ENCODE peak calls at places on chromosome 5, in seven cellular contexts. U, W, E, K, D, C and L are unnamed samples.

GRCh38 chr5:107809201-107810034 is 138.7 kb upstream of the EFNA5 start:
- DNase-seq in U (no peak), W (no peak), E (no peak), K (no peak), D (no peak), C (no peak), L (peak; percentile 26)

GRCh38 chr5:163161512-163161911 is 275.9 kb upstream of the CCNG1 start:
- DNase-seq in U (no peak), W (no peak), E (no peak), K (no peak), D (no peak), C (no peak), L (no peak)

GRCh38 chr5:129459485-129460120 is 495 bp upstream of the ADAMTS19 start:
- DNase-seq in U (peak; percentile 5), W (no peak), E (no peak), K (no peak), D (peak; percentile 44), C (no peak), L (peak; percentile 86)

GRCh38 chr5:122126711-122127385 is 2.5 kb upstream of the ZNF474 start:
- DNase-seq in U (no peak), W (no peak), E (no peak), K (no peak), D (no peak), C (no peak), L (peak; percentile 6)

GRCh38 chr5:54765327-54765726 is 220.1 kb downstream of the ESM1 start:
- DNase-seq in U (no peak), W (no peak), E (no peak), K (no peak), D (no peak), C (no peak), L (no peak)

GRCh38 chr5:176360894-176361436 is 599 bp downstream of the KIAA1191 start:
- DNase-seq in U (no peak), W (no peak), E (no peak), K (no peak), D (no peak), C (no peak), L (peak; percentile 59)

GRCh38 chr5:36378551-36378950 is 76.8 kb upstream of the RANBP3L start:
- DNase-seq in U (no peak), W (no peak), E (no peak), K (no peak), D (no peak), C (no peak), L (no peak)

GRCh38 chr5:90932052-90932699 is 373.6 kb downstream of the ADGRV1 start:
- DNase-seq in U (peak; percentile 80), W (peak; percentile 44), E (peak; percentile 48), K (peak; percentile 49), D (peak; percentile 77), C (peak; percentile 12), L (peak; percentile 87)

GRCh38 chr5:145483211-145483610 is 351.9 kb downstream of the PRELID2 start:
- DNase-seq in U (peak; percentile 21), W (no peak), E (no peak), K (no peak), D (no peak), C (no peak), L (no peak)

GRCh38 chr5:136197462-136198142 is 4.6 kb upstream of the SMIM32 start:
- DNase-seq in U (no peak), W (no peak), E (no peak), K (no peak), D (peak; percentile 4), C (no peak), L (no peak)

GRCh38 chr5:50575745-50576144 is 90.7 kb upstream of the PARP8 start:
- DNase-seq in U (no peak), W (no peak), E (no peak), K (no peak), D (no peak), C (no peak), L (no peak)

GRCh38 chr5:50576686-50577256 is 89.7 kb upstream of the PARP8 start:
- DNase-seq in U (no peak), W (no peak), E (no peak), K (no peak), D (no peak), C (no peak), L (no peak)

GRCh38 chr5:50574121-50574520 is 92.3 kb upstream of the PARP8 start:
- DNase-seq in U (no peak), W (no peak), E (no peak), K (no peak), D (no peak), C (no peak), L (no peak)
- H3K4me2 ChIP-seq in U (no peak overlapping the region), W (no peak overlapping the region), E (no peak overlapping the region), K (no peak overlapping the region), D (peak overlapping the region; percentile 30), C (peak overlapping the region; percentile 32), L (no peak overlapping the region)

GRCh38 chr5:131217791-131218190 is 46.1 kb upstream of the CDC42SE2 start:
- DNase-seq in U (no peak), W (no peak), E (no peak), K (no peak), D (no peak), C (no peak), L (no peak)
- TF ChIP-seq REST in U (no peak), W (no peak), E (no peak), K (no peak), D (no peak), C (no peak), L (no peak)

DNA sequence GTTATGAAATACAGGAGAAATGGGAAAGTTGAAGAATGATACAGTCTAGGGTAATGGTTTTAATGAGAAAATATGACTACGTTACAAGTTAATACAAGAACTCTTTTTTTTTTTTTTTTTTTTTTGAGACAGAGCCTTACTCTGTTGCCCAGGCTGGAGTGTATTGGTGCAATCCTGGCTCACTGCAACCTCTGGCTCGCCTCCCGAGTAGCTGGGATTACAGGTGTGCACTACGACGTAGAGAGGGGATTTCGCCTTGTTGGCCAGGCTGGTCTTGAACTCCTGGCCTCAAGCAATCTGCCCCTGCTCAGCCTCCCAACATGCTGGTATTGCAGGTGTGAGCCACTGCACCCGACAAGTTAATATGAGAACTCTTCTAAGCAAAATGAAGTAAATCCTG is 77.1 kb upstream of the SELENOP start:
- DNase-seq in U (no peak), W (no peak), E (no peak), K (no peak), D (no peak), C (no peak), L (no peak)
- H3K4me2 ChIP-seq in U (no peak overlapping the region), W (no peak overlapping the region), E (no peak overlapping the region), K (no peak overlapping the region), D (no peak overlapping the region), C (no peak overlapping the region), L (no peak overlapping the region)

DNA sequence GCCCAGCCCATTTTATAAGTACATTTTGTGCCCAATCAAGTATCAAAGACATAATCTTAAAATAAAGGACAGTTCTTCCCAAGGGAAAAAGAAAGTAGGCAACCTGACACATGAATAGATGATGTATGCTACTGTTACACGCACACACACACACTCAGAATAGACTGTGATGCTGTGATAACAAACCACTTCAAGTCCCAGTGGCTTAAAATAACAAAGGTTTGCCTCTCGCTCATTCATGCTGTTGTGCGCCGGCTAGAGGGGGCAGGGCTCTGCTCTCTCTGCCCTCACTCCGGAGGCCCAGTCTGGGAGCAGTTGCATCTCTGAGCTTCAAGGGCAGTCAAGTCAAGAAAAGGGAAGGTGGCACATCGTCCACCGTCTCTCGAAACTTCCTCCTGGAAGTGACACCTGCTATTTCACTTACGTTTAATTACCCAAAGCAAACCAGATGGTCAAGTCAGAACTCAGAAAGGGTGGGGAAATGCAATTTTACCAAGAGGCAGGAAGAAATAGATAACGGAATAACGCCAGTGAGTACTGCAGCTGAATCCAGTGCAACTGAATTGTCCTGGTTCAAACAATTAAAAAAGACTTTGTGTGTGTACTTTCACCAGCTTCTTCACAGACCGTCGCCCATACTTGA is 43.3 kb downstream of the ANKRD33B start:
- DNase-seq in U (no peak), W (no peak), E (no peak), K (peak; percentile 44), D (no peak), C (peak; percentile 95), L (peak; percentile 75)
- TF ChIP-seq REST in U (no peak), W (no peak), E (no peak), K (no peak), D (no peak), C (no peak), L (no peak)

GRCh38 chr5:147616401-147616800 is 106.5 kb upstream of the DPYSL3 start:
- DNase-seq in U (no peak), W (no peak), E (no peak), K (no peak), D (no peak), C (no peak), L (no peak)

GRCh38 chr5:147611483-147611882 is 101.6 kb upstream of the DPYSL3 start:
- DNase-seq in U (no peak), W (no peak), E (no peak), K (peak; percentile 11), D (no peak), C (no peak), L (peak; percentile 62)

GRCh38 chr5:147617191-147617606 is 107.3 kb upstream of the DPYSL3 start:
- DNase-seq in U (no peak), W (no peak), E (no peak), K (no peak), D (no peak), C (no peak), L (no peak)

GRCh38 chr5:147610798-147611197 is 100.9 kb upstream of the DPYSL3 start:
- DNase-seq in U (no peak), W (no peak), E (no peak), K (no peak), D (no peak), C (no peak), L (peak; percentile 34)

GRCh38 chr5:147613359-147613758 is 103.5 kb upstream of the DPYSL3 start:
- DNase-seq in U (no peak), W (no peak), E (no peak), K (no peak), D (no peak), C (no peak), L (no peak)
- H3K4me2 ChIP-seq in U (no peak overlapping the region), W (no peak overlapping the region), E (no peak overlapping the region), K (no peak overlapping the region), D (no peak overlapping the region), C (no peak overlapping the region), L (no peak overlapping the region)